ENCODE peak calls at places on chromosomes 7 and 10, in nine cellular contexts. One of them, this sample, is unnamed.
A peak's percentile ranks its signal among the peaks of the same experiment; 100 is the strongest.

GRCh38 chr10:121168513-121169216 is 317.5 kb downstream of the WDR11 start:
- DNase-seq in DND-41: no peak
- DNase-seq in SK-N-SH: no peak
- DNase-seq in adrenal gland: no peak
- DNase-seq in lower lobe of right lung: no peak
- DNase-seq in IMR-90: no peak
- DNase-seq in cardiac fibroblast: no peak
- DNase-seq in kidney epithelial cell: no peak
- DNase-seq in cardiac muscle cell: no peak
- DNase-seq in this sample: no peak

GRCh38 chr7:44678468-44679179 is 70.0 kb upstream of the ZMIZ2 start:
- DNase-seq in DND-41: no peak
- DNase-seq in cardiac muscle cell: no peak
- DNase-seq in cardiac fibroblast: peak; percentile 84
- DNase-seq in adrenal gland: peak; percentile 81
- DNase-seq in SK-N-SH: no peak
- DNase-seq in kidney epithelial cell: no peak
- DNase-seq in IMR-90: peak; percentile 86
- DNase-seq in lower lobe of right lung: no peak
- DNase-seq in this sample: no peak

GRCh38 chr10:64320448-64320847 is 799.2 kb downstream of the REEP3 start:
- DNase-seq in SK-N-SH: no peak
- DNase-seq in cardiac muscle cell: no peak
- DNase-seq in cardiac fibroblast: no peak
- DNase-seq in DND-41: no peak
- DNase-seq in lower lobe of right lung: no peak
- DNase-seq in adrenal gland: no peak
- DNase-seq in IMR-90: no peak
- DNase-seq in kidney epithelial cell: no peak
- DNase-seq in this sample: no peak

GRCh38 chr7:130970696-130971095 is 236.7 kb upstream of the KLF14 start:
- DNase-seq in adrenal gland: no peak
- DNase-seq in lower lobe of right lung: no peak
- DNase-seq in cardiac muscle cell: no peak
- DNase-seq in kidney epithelial cell: no peak
- DNase-seq in cardiac fibroblast: peak; percentile 61
- DNase-seq in SK-N-SH: no peak
- DNase-seq in DND-41: no peak
- DNase-seq in IMR-90: peak; percentile 45
- DNase-seq in this sample: no peak

GRCh38 chr7:131919920-131920709 is 363.7 kb upstream of the PODXL start:
- DNase-seq in lower lobe of right lung: no peak
- DNase-seq in DND-41: no peak
- DNase-seq in IMR-90: no peak
- DNase-seq in SK-N-SH: no peak
- DNase-seq in cardiac muscle cell: no peak
- DNase-seq in adrenal gland: no peak
- DNase-seq in kidney epithelial cell: no peak
- DNase-seq in cardiac fibroblast: no peak
- DNase-seq in this sample: no peak

GRCh38 chr7:73434701-73435069 is 1.1 kb downstream of the FZD9 start:
- DNase-seq in DND-41: no peak
- DNase-seq in adrenal gland: no peak
- DNase-seq in kidney epithelial cell: no peak
- DNase-seq in lower lobe of right lung: no peak
- DNase-seq in SK-N-SH: no peak
- DNase-seq in cardiac muscle cell: no peak
- DNase-seq in cardiac fibroblast: no peak
- DNase-seq in IMR-90: no peak
- DNase-seq in this sample: no peak

GRCh38 chr10:81426722-81427121 is 448.3 kb upstream of the NRG3 start:
- DNase-seq in lower lobe of right lung: no peak
- DNase-seq in cardiac muscle cell: no peak
- DNase-seq in IMR-90: no peak
- DNase-seq in kidney epithelial cell: no peak
- DNase-seq in DND-41: no peak
- DNase-seq in cardiac fibroblast: no peak
- DNase-seq in adrenal gland: no peak
- DNase-seq in SK-N-SH: no peak
- DNase-seq in this sample: no peak

GRCh38 chr7:127287133-127287532 is 34.4 kb upstream of the GRM8 start:
- DNase-seq in kidney epithelial cell: no peak
- DNase-seq in adrenal gland: no peak
- DNase-seq in IMR-90: no peak
- DNase-seq in cardiac fibroblast: no peak
- DNase-seq in SK-N-SH: no peak
- DNase-seq in lower lobe of right lung: no peak
- DNase-seq in DND-41: no peak
- DNase-seq in cardiac muscle cell: no peak
- DNase-seq in this sample: no peak

GRCh38 chr7:149284343-149284742 is 22.3 kb downstream of the ZNF783 start:
- DNase-seq in cardiac muscle cell: no peak
- DNase-seq in SK-N-SH: no peak
- DNase-seq in lower lobe of right lung: no peak
- DNase-seq in kidney epithelial cell: no peak
- DNase-seq in DND-41: peak; percentile 78
- DNase-seq in IMR-90: no peak
- DNase-seq in cardiac fibroblast: no peak
- DNase-seq in adrenal gland: no peak
- DNase-seq in this sample: no peak
- H3K4me3 ChIP-seq in cardiac muscle cell: no peak overlapping the region
- H3K4me3 ChIP-seq in SK-N-SH: no peak overlapping the region
- H3K4me3 ChIP-seq in lower lobe of right lung: peak overlapping the region; percentile 72
- H3K4me3 ChIP-seq in kidney epithelial cell: no peak overlapping the region
- H3K4me3 ChIP-seq in DND-41: no peak overlapping the region
- H3K4me3 ChIP-seq in IMR-90: no peak overlapping the region
- H3K4me3 ChIP-seq in cardiac fibroblast: no peak overlapping the region
- H3K4me3 ChIP-seq in adrenal gland: no peak overlapping the region
- H3K4me3 ChIP-seq in this sample: no peak overlapping the region

GRCh38 chr7:158009886-158010285 is 577.7 kb downstream of the PTPRN2 start:
- DNase-seq in adrenal gland: no peak
- DNase-seq in SK-N-SH: no peak
- DNase-seq in kidney epithelial cell: no peak
- DNase-seq in lower lobe of right lung: no peak
- DNase-seq in cardiac muscle cell: no peak
- DNase-seq in DND-41: no peak
- DNase-seq in IMR-90: no peak
- DNase-seq in cardiac fibroblast: no peak
- DNase-seq in this sample: no peak

GRCh38 chr7:158008267-158008666 is 579.4 kb downstream of the PTPRN2 start:
- DNase-seq in DND-41: no peak
- DNase-seq in lower lobe of right lung: no peak
- DNase-seq in adrenal gland: no peak
- DNase-seq in IMR-90: no peak
- DNase-seq in cardiac muscle cell: no peak
- DNase-seq in cardiac fibroblast: no peak
- DNase-seq in kidney epithelial cell: no peak
- DNase-seq in SK-N-SH: no peak
- DNase-seq in this sample: no peak

GRCh38 chr7:158013085-158013668 is 574.4 kb downstream of the PTPRN2 start:
- DNase-seq in kidney epithelial cell: no peak
- DNase-seq in cardiac muscle cell: no peak
- DNase-seq in lower lobe of right lung: no peak
- DNase-seq in SK-N-SH: no peak
- DNase-seq in IMR-90: no peak
- DNase-seq in DND-41: no peak
- DNase-seq in cardiac fibroblast: no peak
- DNase-seq in adrenal gland: peak; percentile 31
- DNase-seq in this sample: no peak

GRCh38 chr7:158011941-158012340 is 575.7 kb downstream of the PTPRN2 start:
- DNase-seq in IMR-90: no peak
- DNase-seq in adrenal gland: no peak
- DNase-seq in cardiac fibroblast: no peak
- DNase-seq in cardiac muscle cell: no peak
- DNase-seq in kidney epithelial cell: no peak
- DNase-seq in SK-N-SH: no peak
- DNase-seq in lower lobe of right lung: no peak
- DNase-seq in DND-41: no peak
- DNase-seq in this sample: no peak

DNA sequence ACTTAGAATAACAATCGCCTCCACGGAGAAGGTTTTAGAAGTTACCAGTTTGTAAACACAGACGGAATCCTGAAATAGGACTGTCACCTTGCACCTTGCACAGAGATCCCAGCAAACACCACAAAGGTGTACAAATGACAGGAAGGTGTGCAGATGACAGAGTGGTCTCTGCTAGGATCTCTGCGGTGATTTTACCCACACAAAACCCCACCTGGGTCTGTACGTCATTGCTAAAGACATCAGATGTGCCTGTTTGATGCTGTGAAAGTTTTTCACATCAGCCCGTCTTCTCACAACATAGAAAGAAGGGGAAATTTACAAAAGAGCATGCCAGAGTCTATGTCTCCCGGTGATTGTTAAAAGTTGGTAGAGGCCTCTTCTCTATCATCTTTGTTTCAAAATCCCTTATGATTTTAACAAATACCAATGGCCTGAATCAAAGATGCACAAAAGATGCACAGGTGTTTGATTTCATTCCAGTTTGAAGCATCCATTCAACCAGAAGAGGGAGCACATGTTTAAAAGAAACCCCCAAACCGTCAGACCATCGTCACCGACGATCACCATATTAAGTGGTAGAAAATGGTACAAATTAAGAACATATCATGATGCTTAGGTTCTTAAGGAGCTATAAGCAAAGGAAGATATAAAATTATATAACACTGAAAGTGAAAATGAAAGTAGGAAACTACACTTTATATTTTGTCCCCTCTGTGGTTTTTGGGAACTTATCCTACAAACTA is 576.5 kb downstream of the PTPRN2 start:
- DNase-seq in DND-41: no peak
- DNase-seq in kidney epithelial cell: no peak
- DNase-seq in SK-N-SH: no peak
- DNase-seq in lower lobe of right lung: no peak
- DNase-seq in cardiac fibroblast: no peak
- DNase-seq in IMR-90: no peak
- DNase-seq in cardiac muscle cell: no peak
- DNase-seq in adrenal gland: no peak
- DNase-seq in this sample: no peak
- TF ChIP-seq CTCF in DND-41: peak; percentile 33
- TF ChIP-seq CTCF in kidney epithelial cell: no peak
- TF ChIP-seq CTCF in SK-N-SH: no peak
- TF ChIP-seq CTCF in lower lobe of right lung: no peak
- TF ChIP-seq CTCF in cardiac fibroblast: no peak
- TF ChIP-seq CTCF in IMR-90: no peak
- TF ChIP-seq CTCF in cardiac muscle cell: no peak
- TF ChIP-seq CTCF in adrenal gland: no peak
- TF ChIP-seq CTCF in this sample: no peak

GRCh38 chr7:27183682-27184341 is 1.2 kb downstream of the HOXA11 start:
- DNase-seq in DND-41: no peak
- DNase-seq in SK-N-SH: peak; percentile 75
- DNase-seq in kidney epithelial cell: no peak
- DNase-seq in IMR-90: no peak
- DNase-seq in cardiac fibroblast: no peak
- DNase-seq in cardiac muscle cell: no peak
- DNase-seq in adrenal gland: peak; percentile 32
- DNase-seq in lower lobe of right lung: no peak
- DNase-seq in this sample: no peak

GRCh38 chr7:27185708-27186449 is 847 bp upstream of the HOXA11 start:
- DNase-seq in adrenal gland: peak; percentile 23
- DNase-seq in lower lobe of right lung: no peak
- DNase-seq in SK-N-SH: no peak
- DNase-seq in DND-41: no peak
- DNase-seq in cardiac fibroblast: no peak
- DNase-seq in cardiac muscle cell: no peak
- DNase-seq in kidney epithelial cell: no peak
- DNase-seq in IMR-90: no peak
- DNase-seq in this sample: no peak

GRCh38 chr7:27185013-27185707 is at the start of gene HOXA11:
- DNase-seq in SK-N-SH: no peak
- DNase-seq in IMR-90: peak; percentile 20
- DNase-seq in cardiac muscle cell: no peak
- DNase-seq in kidney epithelial cell: peak; percentile 95
- DNase-seq in lower lobe of right lung: no peak
- DNase-seq in adrenal gland: peak; percentile 35
- DNase-seq in DND-41: no peak
- DNase-seq in cardiac fibroblast: peak; percentile 21
- DNase-seq in this sample: no peak

GRCh38 chr7:27182861-27183681 is 2.0 kb downstream of the HOXA11 start:
- DNase-seq in cardiac fibroblast: no peak
- DNase-seq in IMR-90: no peak
- DNase-seq in lower lobe of right lung: peak; percentile 31
- DNase-seq in cardiac muscle cell: no peak
- DNase-seq in SK-N-SH: peak; percentile 55
- DNase-seq in adrenal gland: peak; percentile 22
- DNase-seq in kidney epithelial cell: no peak
- DNase-seq in DND-41: no peak
- DNase-seq in this sample: no peak

DNA sequence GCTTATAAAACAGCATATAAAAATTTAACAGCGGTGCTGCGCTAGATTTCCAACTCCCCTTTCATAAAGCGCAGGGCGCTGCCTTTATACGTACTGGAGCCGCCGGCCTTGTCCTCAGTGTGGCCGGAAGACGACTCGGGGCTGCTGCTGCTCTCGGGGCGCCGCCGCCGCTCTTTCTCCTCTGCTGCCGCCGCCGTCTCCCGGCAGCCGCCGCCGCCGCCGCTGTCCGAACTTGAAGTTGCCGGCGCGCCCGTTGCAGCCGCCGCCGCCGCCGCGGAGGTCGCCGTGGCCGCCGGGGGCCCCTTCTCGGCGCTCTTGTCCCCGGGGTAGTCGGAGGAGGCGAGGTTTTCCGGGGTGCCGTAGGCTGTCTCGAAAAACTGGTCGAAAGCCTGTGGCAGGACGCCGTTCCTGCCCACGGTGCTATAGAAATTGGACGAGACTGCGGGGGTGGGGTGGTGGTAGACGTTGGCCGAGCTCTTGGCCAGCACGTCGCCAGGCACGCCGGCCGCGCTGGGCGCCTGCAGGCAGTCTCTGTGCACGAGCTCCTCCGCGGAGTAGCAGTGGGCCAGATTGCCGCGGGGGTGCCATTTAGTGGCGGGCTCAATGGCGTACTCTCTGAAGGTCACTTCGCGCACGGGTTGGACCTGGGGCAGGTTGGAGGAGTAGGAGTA is 555 bp downstream of the HOXA11 start:
- DNase-seq in SK-N-SH: peak; percentile 71
- DNase-seq in IMR-90: peak; percentile 27
- DNase-seq in DND-41: no peak
- DNase-seq in adrenal gland: peak; percentile 40
- DNase-seq in kidney epithelial cell: no peak
- DNase-seq in cardiac fibroblast: peak; percentile 19
- DNase-seq in lower lobe of right lung: no peak
- DNase-seq in cardiac muscle cell: peak; percentile 55
- DNase-seq in this sample: no peak
- H3K4me3 ChIP-seq in SK-N-SH: peak overlapping the region; percentile 37
- H3K4me3 ChIP-seq in IMR-90: peak overlapping the region; percentile 41
- H3K4me3 ChIP-seq in DND-41: no peak overlapping the region
- H3K4me3 ChIP-seq in adrenal gland: peak overlapping the region; percentile 42
- H3K4me3 ChIP-seq in kidney epithelial cell: peak overlapping the region; percentile 78
- H3K4me3 ChIP-seq in cardiac fibroblast: peak overlapping the region; percentile 29
- H3K4me3 ChIP-seq in lower lobe of right lung: peak overlapping the region; percentile 40
- H3K4me3 ChIP-seq in cardiac muscle cell: peak overlapping the region; percentile 41
- H3K4me3 ChIP-seq in this sample: peak overlapping the region; percentile 43

GRCh38 chr10:125041856-125042506 is 100.1 kb downstream of the ZRANB1 start:
- DNase-seq in kidney epithelial cell: no peak
- DNase-seq in lower lobe of right lung: no peak
- DNase-seq in IMR-90: no peak
- DNase-seq in DND-41: no peak
- DNase-seq in cardiac fibroblast: no peak
- DNase-seq in adrenal gland: no peak
- DNase-seq in SK-N-SH: no peak
- DNase-seq in cardiac muscle cell: no peak
- DNase-seq in this sample: no peak

GRCh38 chr10:125039354-125039769 is 97.4 kb downstream of the ZRANB1 start:
- DNase-seq in IMR-90: no peak
- DNase-seq in SK-N-SH: no peak
- DNase-seq in lower lobe of right lung: peak; percentile 43
- DNase-seq in kidney epithelial cell: no peak
- DNase-seq in DND-41: no peak
- DNase-seq in adrenal gland: no peak
- DNase-seq in cardiac muscle cell: no peak
- DNase-seq in cardiac fibroblast: no peak
- DNase-seq in this sample: no peak

GRCh38 chr10:125035588-125036298 is 93.8 kb downstream of the ZRANB1 start:
- DNase-seq in cardiac fibroblast: no peak
- DNase-seq in SK-N-SH: peak; percentile 69
- DNase-seq in IMR-90: no peak
- DNase-seq in cardiac muscle cell: no peak
- DNase-seq in adrenal gland: no peak
- DNase-seq in DND-41: no peak
- DNase-seq in kidney epithelial cell: no peak
- DNase-seq in lower lobe of right lung: no peak
- DNase-seq in this sample: no peak

GRCh38 chr10:125037145-125037544 is 95.2 kb downstream of the ZRANB1 start:
- DNase-seq in cardiac muscle cell: no peak
- DNase-seq in SK-N-SH: no peak
- DNase-seq in IMR-90: peak; percentile 80
- DNase-seq in kidney epithelial cell: peak; percentile 73
- DNase-seq in lower lobe of right lung: peak; percentile 61
- DNase-seq in DND-41: no peak
- DNase-seq in cardiac fibroblast: peak; percentile 57
- DNase-seq in adrenal gland: peak; percentile 91
- DNase-seq in this sample: no peak

DNA sequence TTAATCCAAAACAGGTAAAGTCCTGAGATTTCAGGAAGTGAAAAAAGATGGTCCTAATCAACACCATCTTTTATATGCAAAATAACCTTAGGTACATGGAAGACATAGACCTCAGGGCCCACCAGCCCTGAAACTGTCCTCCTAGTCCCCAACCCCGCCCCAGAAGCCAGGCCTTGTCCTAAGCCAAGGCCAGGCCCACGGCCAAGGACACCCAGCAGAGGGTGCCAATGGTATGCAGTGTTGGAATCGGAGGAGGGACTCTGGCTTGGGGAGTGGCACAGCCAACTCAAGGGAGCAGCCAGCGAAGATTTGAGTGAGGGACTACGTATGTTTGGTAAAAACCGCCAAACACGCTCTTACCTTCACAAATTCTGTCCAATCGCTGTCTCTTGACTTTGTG is 96.7 kb downstream of the ZRANB1 start:
- DNase-seq in adrenal gland: no peak
- DNase-seq in cardiac muscle cell: peak; percentile 23
- DNase-seq in SK-N-SH: no peak
- DNase-seq in IMR-90: no peak
- DNase-seq in lower lobe of right lung: peak; percentile 74
- DNase-seq in kidney epithelial cell: no peak
- DNase-seq in cardiac fibroblast: no peak
- DNase-seq in DND-41: no peak
- DNase-seq in this sample: no peak
- TF ChIP-seq CTCF in adrenal gland: no peak
- TF ChIP-seq CTCF in cardiac muscle cell: peak; percentile 18
- TF ChIP-seq CTCF in SK-N-SH: peak; percentile 12
- TF ChIP-seq CTCF in IMR-90: peak; percentile 11
- TF ChIP-seq CTCF in lower lobe of right lung: peak; percentile 32
- TF ChIP-seq CTCF in kidney epithelial cell: peak; percentile 19
- TF ChIP-seq CTCF in cardiac fibroblast: no peak
- TF ChIP-seq CTCF in DND-41: peak; percentile 24
- TF ChIP-seq CTCF in this sample: peak; percentile 38

This sample was measured in GM06990.